ENCODE peak calls at places on chromosome 15, in ten cellular contexts. T is Right ventricle myocardium superior; H is effector memory CD8-positive, alpha-beta T cell; L is pancreas; Y is left ventricle myocardium superior; E is activated CD8-positive, alpha-beta T cell treated with anti-CD3 and anti-CD28 coated beads for 36 hours; K is body of pancreas; M is CD8-positive, alpha-beta T cell; X is lower lobe of right lung; G is aorta. J is an unnamed sample.

GRCh38 chr15:57540736-57541135 is 51.0 kb upstream of the MYZAP start:
- ATAC-seq in T (no peak), H (no peak), L (no peak), Y (no peak), E (peak; percentile 75), K (no peak), M (no peak), X (no peak), G (no peak), J (no peak)

GRCh38 chr15:68580026-68580882 is 1.5 kb downstream of the CORO2B start:
- ATAC-seq in T (peak; percentile 42), H (no peak), L (no peak), Y (peak; percentile 44), E (no peak), K (no peak), M (no peak), X (no peak), G (no peak), J (no peak)

GRCh38 chr15:24761704-24762302 is 86.2 kb downstream of the NPAP1 start:
- ATAC-seq in T (no peak), H (no peak), L (no peak), Y (no peak), E (no peak), K (no peak), M (no peak), X (no peak), G (no peak), J (no peak)

GRCh38 chr15:71756574-71757352 is 53.6 kb upstream of the NR2E3 start:
- ATAC-seq in T (peak; percentile 51), H (no peak), L (no peak), Y (peak; percentile 65), E (no peak), K (no peak), M (no peak), X (no peak), G (no peak), J (no peak)

GRCh38 chr15:67116742-67117141 is 51.3 kb downstream of the SMAD3 start:
- ATAC-seq in T (no peak), H (no peak), L (no peak), Y (no peak), E (no peak), K (no peak), M (no peak), X (no peak), G (no peak), J (no peak)

GRCh38 chr15:29093696-29094343 is 175.8 kb downstream of the NSMCE3 start:
- ATAC-seq in T (no peak), H (no peak), L (no peak), Y (no peak), E (no peak), K (no peak), M (no peak), X (no peak), G (no peak), J (no peak)

GRCh38 chr15:62253294-62253693 is 88.2 kb upstream of the C2CD4B start:
- ATAC-seq in T (no peak), H (no peak), L (no peak), Y (no peak), E (no peak), K (no peak), M (no peak), X (no peak), G (no peak), J (no peak)

GRCh38 chr15:78734441-78735064 is 76.7 kb downstream of the ADAMTS7 start:
- ATAC-seq in T (no peak), H (no peak), L (no peak), Y (no peak), E (no peak), K (no peak), M (no peak), X (no peak), G (no peak), J (no peak)

GRCh38 chr15:56528136-56528535 is 63.2 kb upstream of the MNS1 start:
- ATAC-seq in T (no peak), H (no peak), L (no peak), Y (no peak), E (no peak), K (no peak), M (no peak), X (no peak), G (no peak), J (no peak)

GRCh38 chr15:59516655-59517461 is 78.9 kb downstream of the FAM81A start:
- ATAC-seq in T (no peak), H (no peak), L (no peak), Y (no peak), E (no peak), K (no peak), M (no peak), X (no peak), G (no peak), J (no peak)

GRCh38 chr15:91559066-91559465 is 294.4 kb upstream of the SLCO3A1 start:
- ATAC-seq in T (no peak), H (no peak), L (no peak), Y (no peak), E (no peak), K (no peak), M (no peak), X (no peak), G (no peak), J (no peak)

GRCh38 chr15:38471974-38472373 is 18.0 kb downstream of the FAM98B start:
- ATAC-seq in T (no peak), H (no peak), L (no peak), Y (no peak), E (no peak), K (no peak), M (no peak), X (no peak), G (no peak), J (no peak)

GRCh38 chr15:23395030-23395692 is 40.6 kb downstream of the GOLGA8S start:
- ATAC-seq in T (no peak), H (no peak), L (no peak), Y (no peak), E (no peak), K (no peak), M (no peak), X (no peak), G (no peak), J (peak; percentile 34)

GRCh38 chr15:92968926-92969664 is 69.0 kb downstream of the CHD2 start:
- ATAC-seq in T (peak; percentile 44), H (peak; percentile 27), L (peak; percentile 48), Y (peak; percentile 53), E (no peak), K (no peak), M (peak; percentile 17), X (peak; percentile 59), G (peak; percentile 66), J (peak; percentile 48)

GRCh38 chr15:71730277-71731144 is 79.8 kb upstream of the NR2E3 start:
- ATAC-seq in T (peak; percentile 87), H (peak; percentile 32), L (peak; percentile 88), Y (peak; percentile 83), E (peak; percentile 79), K (peak; percentile 80), M (no peak), X (peak; percentile 83), G (peak; percentile 84), J (peak; percentile 84)

GRCh38 chr15:38111070-38111469 is 141.6 kb upstream of the SPRED1 start:
- ATAC-seq in T (no peak), H (no peak), L (no peak), Y (no peak), E (no peak), K (no peak), M (no peak), X (no peak), G (no peak), J (no peak)

GRCh38 chr15:41695750-41696436 is 35.7 kb downstream of the MGA start:
- ATAC-seq in T (peak; percentile 47), H (peak; percentile 99), L (peak; percentile 32), Y (peak; percentile 56), E (peak; percentile 96), K (no peak), M (peak; percentile 96), X (peak; percentile 72), G (no peak), J (no peak)

GRCh38 chr15:85009435-85009834 is 27.8 kb downstream of the PDE8A start:
- ATAC-seq in T (no peak), H (no peak), L (no peak), Y (no peak), E (no peak), K (no peak), M (no peak), X (no peak), G (no peak), J (no peak)

GRCh38 chr15:71079208-71080044 is 35.8 kb upstream of the THSD4 start:
- ATAC-seq in T (peak; percentile 58), H (no peak), L (peak; percentile 87), Y (peak; percentile 67), E (no peak), K (peak; percentile 71), M (no peak), X (peak; percentile 29), G (peak; percentile 62), J (no peak)

GRCh38 chr15:67563961-67564570 is 21.6 kb downstream of the MAP2K5 start:
- ATAC-seq in T (no peak), H (no peak), L (no peak), Y (no peak), E (no peak), K (no peak), M (no peak), X (no peak), G (no peak), J (no peak)

GRCh38 chr15:58214941-58215340 is 76.8 kb downstream of the AQP9 start:
- ATAC-seq in T (no peak), H (no peak), L (no peak), Y (no peak), E (no peak), K (no peak), M (no peak), X (no peak), G (no peak), J (no peak)

GRCh38 chr15:67064607-67065530 is 533 bp upstream of the SMAD3 start:
- ATAC-seq in T (peak; percentile 24), H (peak; percentile 6), L (peak; percentile 17), Y (no peak), E (peak; percentile 1), K (peak; percentile 29), M (peak; percentile 7), X (peak; percentile 31), G (peak; percentile 1), J (no peak)

J was measured in gastroesophageal sphincter.